ENCODE peak calls at places on chromosomes 7 and 10, in six cellular contexts. Z, X, O, A, F and Q are unnamed samples.

GRCh38 chr7:75737856-75738603 is 711 bp downstream of the HIP1 start:
- DNase-seq in Z (no peak), X (no peak), O (peak; percentile 68), A (peak; percentile 53), F (peak; percentile 43), Q (no peak)

GRCh38 chr10:102620138-102620591 is 24.1 kb upstream of the TRIM8 start:
- DNase-seq in Z (no peak), X (no peak), O (no peak), A (no peak), F (no peak), Q (no peak)

GRCh38 chr10:59625842-59626522 is 83.7 kb downstream of the SLC16A9 start:
- DNase-seq in Z (peak; percentile 48), X (peak; percentile 95), O (peak; percentile 89), A (peak; percentile 80), F (peak; percentile 73), Q (peak; percentile 76)

GRCh38 chr7:37259381-37259821 is 189.3 kb downstream of the ELMO1 start:
- DNase-seq in Z (no peak), X (no peak), O (no peak), A (peak; percentile 4), F (no peak), Q (no peak)

GRCh38 chr7:46932656-46933424 is 649.1 kb downstream of the TNS3 start:
- DNase-seq in Z (no peak), X (peak; percentile 52), O (no peak), A (peak; percentile 94), F (peak; percentile 81), Q (no peak)

GRCh38 chr10:132448248-132448731 is 51.3 kb downstream of the PWWP2B start:
- DNase-seq in Z (peak; percentile 54), X (peak; percentile 72), O (peak; percentile 69), A (peak; percentile 28), F (peak; percentile 86), Q (peak; percentile 34)

GRCh38 chr7:30815016-30815854 is 44.0 kb downstream of the MINDY4 start:
- DNase-seq in Z (no peak), X (peak; percentile 5), O (no peak), A (peak; percentile 58), F (no peak), Q (no peak)

GRCh38 chr7:149620961-149621360 is 123.4 kb upstream of the ZNF746 start:
- DNase-seq in Z (no peak), X (no peak), O (no peak), A (no peak), F (no peak), Q (no peak)

GRCh38 chr10:118721005-118721876 is 33.5 kb downstream of the CACUL1 start:
- DNase-seq in Z (peak; percentile 50), X (peak; percentile 80), O (peak; percentile 47), A (peak; percentile 56), F (peak; percentile 44), Q (peak; percentile 62)

GRCh38 chr10:80152820-80153219 is 20.3 kb downstream of the PLAC9 start:
- DNase-seq in Z (no peak), X (no peak), O (no peak), A (no peak), F (no peak), Q (no peak)

GRCh38 chr10:129892571-129893045 is 71.5 kb downstream of the EBF3 start:
- DNase-seq in Z (no peak), X (no peak), O (no peak), A (no peak), F (peak; percentile 62), Q (no peak)

GRCh38 chr7:55127622-55128081 is 108.8 kb downstream of the EGFR start:
- DNase-seq in Z (no peak), X (peak; percentile 77), O (no peak), A (peak; percentile 49), F (peak; percentile 41), Q (no peak)

GRCh38 chr10:69318997-69319727 is 40.9 kb downstream of the HK1 start:
- DNase-seq in Z (no peak), X (peak; percentile 76), O (peak; percentile 66), A (peak; percentile 88), F (peak; percentile 68), Q (no peak)

GRCh38 chr10:84292502-84292901 is 35.9 kb upstream of the CCSER2 start:
- DNase-seq in Z (no peak), X (no peak), O (no peak), A (no peak), F (no peak), Q (no peak)

GRCh38 chr7:64174941-64175340 is 32.1 kb upstream of the ZNF735 start:
- DNase-seq in Z (no peak), X (peak; percentile 5), O (no peak), A (no peak), F (no peak), Q (peak; percentile 7)

GRCh38 chr10:88209837-88210552 is 346.6 kb downstream of the PTEN start:
- DNase-seq in Z (no peak), X (no peak), O (no peak), A (peak; percentile 72), F (no peak), Q (no peak)

GRCh38 chr7:83162402-83163256 is at the start of gene PCLO:
- DNase-seq in Z (peak; percentile 92), X (peak; percentile 96), O (peak; percentile 97), A (peak; percentile 53), F (peak; percentile 96), Q (peak; percentile 91)

GRCh38 chr10:129417164-129417563 is 49.9 kb upstream of the MGMT start:
- DNase-seq in Z (no peak), X (no peak), O (no peak), A (peak; percentile 63), F (no peak), Q (no peak)

GRCh38 chr7:80785961-80786360 is 132.9 kb downstream of the SEMA3C start:
- DNase-seq in Z (no peak), X (no peak), O (no peak), A (peak; percentile 67), F (no peak), Q (no peak)

GRCh38 chr7:45624392-45624760 is 50.2 kb downstream of the ADCY1 start:
- DNase-seq in Z (no peak), X (peak; percentile 34), O (no peak), A (no peak), F (no peak), Q (no peak)

GRCh38 chr7:82210422-82211184 is 233.0 kb downstream of the CACNA2D1 start:
- DNase-seq in Z (no peak), X (no peak), O (no peak), A (peak; percentile 8), F (no peak), Q (no peak)

GRCh38 chr7:113026941-113027340 is 59.7 kb downstream of the GPR85 start:
- DNase-seq in Z (no peak), X (no peak), O (peak; percentile 35), A (peak; percentile 74), F (no peak), Q (no peak)

GRCh38 chr7:106050002-106050742 is 61.9 kb downstream of the SYPL1 start:
- DNase-seq in Z (no peak), X (peak; percentile 50), O (peak; percentile 16), A (peak; percentile 87), F (peak; percentile 37), Q (no peak)

GRCh38 chr7:108598153-108598552 is 28.5 kb downstream of the DNAJB9 start:
- DNase-seq in Z (no peak), X (no peak), O (no peak), A (no peak), F (no peak), Q (no peak)

GRCh38 chr7:12643644-12644043 is 43.8 kb upstream of the ARL4A start:
- DNase-seq in Z (no peak), X (no peak), O (no peak), A (no peak), F (no peak), Q (no peak)

GRCh38 chr10:26407406-26407969 is 30.7 kb upstream of the APBB1IP start:
- DNase-seq in Z (no peak), X (peak; percentile 17), O (no peak), A (peak; percentile 92), F (no peak), Q (no peak)

GRCh38 chr10:124007102-124007772 is 86.2 kb downstream of the CHST15 start:
- DNase-seq in Z (no peak), X (no peak), O (no peak), A (no peak), F (no peak), Q (no peak)

GRCh38 chr10:78947226-78947625 is 121.5 kb upstream of the ZMIZ1 start:
- DNase-seq in Z (no peak), X (no peak), O (no peak), A (no peak), F (no peak), Q (no peak)

GRCh38 chr7:107201795-107202450 is 33.1 kb downstream of the HBP1 start:
- DNase-seq in Z (peak; percentile 23), X (peak; percentile 80), O (peak; percentile 45), A (peak; percentile 45), F (peak; percentile 64), Q (peak; percentile 60)

GRCh38 chr7:124930173-124930623 is 573 bp upstream of the POT1 start:
- DNase-seq in Z (no peak), X (no peak), O (no peak), A (no peak), F (no peak), Q (no peak)

GRCh38 chr7:124929467-124930172 is at the start of gene POT1:
- DNase-seq in Z (peak; percentile 99), X (peak; percentile 97), O (peak; percentile 99), A (peak; percentile 100), F (peak; percentile 94), Q (peak; percentile 100)

GRCh38 chr7:124922200-124922599 is 7.4 kb downstream of the POT1 start:
- DNase-seq in Z (no peak), X (peak; percentile 16), O (no peak), A (no peak), F (no peak), Q (no peak)

GRCh38 chr7:124919841-124920240 is 9.8 kb downstream of the POT1 start:
- DNase-seq in Z (no peak), X (peak; percentile 47), O (no peak), A (no peak), F (no peak), Q (no peak)

GRCh38 chr7:124924906-124925305 is 4.7 kb downstream of the POT1 start:
- DNase-seq in Z (no peak), X (no peak), O (no peak), A (no peak), F (no peak), Q (no peak)
- TF ChIP-seq EZH2phosphoT487 in Z (no peak), X (no peak), O (no peak), A (no peak), F (no peak), Q (no peak)

GRCh38 chr7:99389772-99390171 is 15.2 kb downstream of the ARPC1B start:
- DNase-seq in Z (no peak), X (no peak), O (no peak), A (no peak), F (no peak), Q (no peak)
- H3K36me3 ChIP-seq in Z (peaks cover 9% of the 10 kb centered on the region), X (peaks cover 13% of the 10 kb centered on the region), O (no peaks in the 10 kb centered on the region), A (peaks cover 42% of the 10 kb centered on the region), F (peaks cover 48% of the 10 kb centered on the region), Q (no peaks in the 10 kb centered on the region)

DNA sequence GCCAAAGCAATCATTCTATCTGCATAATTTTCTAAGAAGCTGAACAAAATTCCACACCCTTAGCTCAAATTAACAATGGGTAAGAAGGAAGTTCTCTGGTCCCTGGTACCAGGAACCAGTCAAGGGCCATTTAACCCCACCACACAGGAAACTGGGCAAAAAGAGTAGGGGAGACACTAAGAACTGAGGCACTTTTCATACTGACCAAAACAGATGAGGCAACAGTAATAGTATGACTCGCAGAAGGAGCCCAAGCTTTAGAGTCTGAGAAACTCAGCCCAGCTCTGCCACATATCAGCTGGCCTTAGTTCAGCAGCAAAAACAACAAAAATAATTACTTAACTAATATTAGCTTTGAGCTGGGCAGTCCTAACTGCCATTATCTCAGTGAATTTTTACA is 221.3 kb downstream of the FAM107B start:
- DNase-seq in Z (no peak), X (peak; percentile 40), O (no peak), A (peak; percentile 88), F (no peak), Q (no peak)
- H3K9ac ChIP-seq in Z (no peak overlapping the region), X (peak overlapping the region; percentile 68), O (no peak overlapping the region), A (no peak overlapping the region), F (no peak overlapping the region), Q (no peak overlapping the region)

GRCh38 chr10:50421026-50421719 is 169.9 kb upstream of the ASAH2 start:
- DNase-seq in Z (no peak), X (peak; percentile 91), O (peak; percentile 56), A (peak; percentile 55), F (peak; percentile 44), Q (peak; percentile 48)
- TF ChIP-seq EZH2phosphoT487 in Z (no peak), X (no peak), O (no peak), A (no peak), F (no peak), Q (no peak)